ENCODE peak calls at places on chromosomes 6 and 20, in five cellular contexts. C is NCI-H510A, Y is AML-193, O is sigmoid colon, F is EL. I is an unnamed sample.

GRCh38 chr6:26159417-26160273 is 72.4 kb downstream of the HFE start:
- DNase-seq in C (no peak), Y (no peak), O (no peak), F (peak), I (no peak)

GRCh38 chr20:2467412-2467811 is 3.2 kb downstream of the SNRPB start:
- DNase-seq in C (no peak), Y (no peak), O (no peak), F (no peak), I (no peak)

GRCh38 chr6:93916716-93917115 is 497.4 kb upstream of the EPHA7 start:
- DNase-seq in C (no peak), Y (no peak), O (no peak), F (no peak), I (no peak)

GRCh38 chr20:17969276-17969883 is 562 bp downstream of the MGME1 start:
- DNase-seq in C (no peak), Y (no peak), O (no peak), F (peak), I (no peak)

GRCh38 chr6:39684790-39685485 is 40.3 kb downstream of the KIF6 start:
- DNase-seq in C (no peak), Y (no peak), O (no peak), F (peak), I (no peak)

GRCh38 chr20:62377615-62378085 is 9.3 kb upstream of the RPS21 start:
- DNase-seq in C (no peak), Y (no peak), O (peak), F (no peak), I (no peak)

GRCh38 chr6:6920984-6921313 is 186.8 kb upstream of the RREB1 start:
- DNase-seq in C (no peak), Y (no peak), O (no peak), F (no peak), I (no peak)

GRCh38 chr6:169723200-169723909 is 945 bp downstream of the PHF10 start:
- DNase-seq in C (no peak), Y (peak), O (peak), F (peak), I (peak)

GRCh38 chr20:33783256-33783655 is 27.9 kb upstream of the CHMP4B start:
- DNase-seq in C (no peak), Y (no peak), O (no peak), F (no peak), I (no peak)

GRCh38 chr6:56843476-56844349 is 111.2 kb upstream of the BEND6 start:
- DNase-seq in C (peak), Y (peak), O (peak), F (peak), I (peak)

GRCh38 chr20:35823147-35823546 is 51.3 kb downstream of the PHF20 start:
- DNase-seq in C (no peak), Y (no peak), O (no peak), F (peak), I (no peak)

GRCh38 chr6:21295846-21296245 is 297.7 kb upstream of the SOX4 start:
- DNase-seq in C (no peak), Y (no peak), O (no peak), F (no peak), I (no peak)

GRCh38 chr6:34526992-34527728 is 29.0 kb downstream of the SPDEF start:
- DNase-seq in C (peak), Y (peak), O (peak), F (peak), I (peak)

GRCh38 chr6:50249493-50249892 is 199.8 kb upstream of the DEFB112 start:
- DNase-seq in C (no peak), Y (no peak), O (no peak), F (peak), I (no peak)

GRCh38 chr6:155026366-155027045 is 31.4 kb downstream of the TIAM2 start:
- DNase-seq in C (no peak), Y (no peak), O (no peak), F (peak), I (no peak)

GRCh38 chr6:81944661-81945060 is 192.2 kb upstream of the TENT5A start:
- DNase-seq in C (no peak), Y (no peak), O (no peak), F (no peak), I (no peak)

GRCh38 chr20:58557713-58558335 is 42.6 kb upstream of the APCDD1L start:
- DNase-seq in C (no peak), Y (no peak), O (peak), F (peak), I (no peak)